ENCODE peak calls at places on chromosomes 2 and 18, in seven cellular contexts. L is uterus, Z is cardiac fibroblast, F is psoas muscle, A is cardiac muscle cell, E is fibroblast of the aortic adventitia, N is kidney. R is an unnamed sample.

GRCh38 chr18:58669731-58670379 is 1.4 kb upstream of the MALT1 start:
- DNase-seq in N (no peak), L (no peak), A (no peak), F (no peak), Z (no peak), E (no peak), R (no peak)

GRCh38 chr18:8820701-8821465 is 115.5 kb downstream of the MTCL1 start:
- DNase-seq in A (no peak), F (no peak), E (no peak), Z (no peak), N (no peak), L (no peak), R (no peak)

GRCh38 chr18:2948038-2948437 is 64.9 kb downstream of the LPIN2 start:
- DNase-seq in Z (peak), L (no peak), E (peak), A (peak), F (no peak), N (no peak), R (no peak)

GRCh38 chr2:15092691-15093090 is 460.2 kb downstream of the LRATD1 start:
- DNase-seq in E (no peak), A (no peak), N (no peak), F (no peak), L (no peak), Z (no peak), R (no peak)

GRCh38 chr2:229141626-229142025 is 129.5 kb downstream of the PID1 start:
- DNase-seq in A (no peak), E (peak), L (no peak), Z (peak), F (no peak), N (no peak), R (no peak)

GRCh38 chr2:220278022-220278421 is 650.6 kb downstream of the SLC4A3 start:
- DNase-seq in F (no peak), Z (peak), A (no peak), N (no peak), E (no peak), L (no peak), R (no peak)

GRCh38 chr2:109239720-109240119 is 110.7 kb downstream of the SH3RF3 start:
- DNase-seq in Z (no peak), F (no peak), L (no peak), A (no peak), E (peak), N (no peak), R (no peak)

GRCh38 chr2:393711-394696 is 106.1 kb upstream of the ALKAL2 start:
- DNase-seq in Z (no peak), L (no peak), E (no peak), A (no peak), F (no peak), N (peak), R (no peak)

GRCh38 chr2:181971032-181971431 is 14.6 kb upstream of the PPP1R1C start:
- DNase-seq in A (no peak), N (no peak), L (no peak), F (no peak), Z (no peak), E (no peak), R (no peak)

GRCh38 chr2:67318966-67319590 is 78.1 kb upstream of the ETAA1 start:
- DNase-seq in N (no peak), F (no peak), A (no peak), Z (no peak), E (peak), L (no peak), R (no peak)

GRCh38 chr18:6598657-6599056 is 130.9 kb upstream of the ARHGAP28 start:
- DNase-seq in Z (no peak), L (no peak), F (no peak), N (no peak), E (no peak), A (no peak), R (no peak)

GRCh38 chr2:158618859-158619490 is 162.2 kb downstream of the PKP4 start:
- DNase-seq in N (no peak), F (no peak), L (no peak), A (no peak), Z (no peak), E (peak), R (no peak)

GRCh38 chr2:152134488-152135280 is 35.8 kb upstream of the CACNB4 start:
- DNase-seq in N (no peak), L (no peak), E (peak), F (no peak), Z (peak), A (no peak), R (no peak)

GRCh38 chr2:166957686-166958085 is 69.4 kb downstream of the XIRP2 start:
- DNase-seq in Z (no peak), N (no peak), F (no peak), A (no peak), E (no peak), L (no peak), R (no peak)

GRCh38 chr2:37575780-37576179 is 95.7 kb downstream of the CDC42EP3 start:
- DNase-seq in N (no peak), Z (no peak), E (no peak), A (no peak), F (no peak), L (no peak), R (no peak)

GRCh38 chr2:233300401-233300800 is 7.2 kb upstream of the SAG start:
- DNase-seq in N (no peak), F (no peak), A (no peak), E (no peak), L (no peak), Z (no peak), R (no peak)

GRCh38 chr2:172442072-172442895 is 14.9 kb downstream of the ITGA6 start:
- DNase-seq in E (peak), Z (peak), A (no peak), N (peak), L (no peak), F (no peak), R (no peak)

GRCh38 chr2:96415684-96416083 is 80.1 kb downstream of the NCAPH start:
- DNase-seq in F (no peak), A (no peak), Z (no peak), L (no peak), N (no peak), E (no peak), R (no peak)

GRCh38 chr2:3348771-3349170 is 28.8 kb downstream of the EIPR1 start:
- DNase-seq in A (no peak), L (no peak), E (no peak), Z (no peak), F (no peak), N (peak), R (no peak)
- H3K4me3 ChIP-seq in A (no peak), L (no peak), E (no peak), Z (no peak), F (no peak), N (peak), R (peak)

GRCh38 chr2:217790195-217790594 is 212.6 kb downstream of the TNS1 start:
- DNase-seq in L (no peak), N (no peak), A (no peak), F (no peak), Z (no peak), E (no peak), R (no peak)
- H3K4me3 ChIP-seq in L (no peak), N (no peak), A (no peak), F (no peak), Z (no peak), E (no peak), R (peak)

DNA sequence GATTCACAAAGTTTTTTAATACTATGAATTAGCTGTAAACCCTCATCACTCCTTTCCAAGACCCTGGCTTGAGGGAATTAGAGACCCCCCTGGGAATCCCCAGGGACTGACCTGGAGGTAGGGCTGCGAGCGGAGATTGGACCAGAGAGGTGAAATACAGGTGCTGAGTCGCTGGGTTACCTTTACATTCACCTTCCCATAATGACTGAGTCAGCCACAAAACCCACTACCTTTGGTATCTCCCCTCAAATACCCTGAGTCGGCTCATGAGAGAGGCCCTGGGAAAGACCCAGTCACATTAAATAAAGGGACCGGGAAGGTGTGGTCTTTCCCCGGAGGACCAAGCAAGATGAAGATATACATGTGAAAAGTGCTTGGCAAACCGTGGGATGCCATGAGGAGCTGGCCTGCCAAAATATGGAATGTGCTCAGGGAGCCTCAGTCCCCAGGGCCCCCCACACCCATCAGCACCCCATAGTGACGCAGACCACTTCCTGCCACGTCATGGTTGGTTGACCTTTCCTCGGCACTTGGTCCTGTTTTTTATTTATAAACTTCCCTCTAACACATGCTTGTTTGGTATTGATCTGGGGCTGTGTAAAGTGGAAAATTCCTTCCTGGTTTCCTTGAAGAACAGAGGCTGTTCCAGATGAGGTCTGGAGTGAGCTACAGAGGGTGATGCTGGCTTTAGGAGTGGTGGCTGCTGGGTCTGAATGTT is 51.4 kb downstream of the IL1RL2 start:
- DNase-seq in F (no peak), A (no peak), N (no peak), L (no peak), Z (peak), E (peak), R (no peak)
- H3K4me3 ChIP-seq in F (no peak), A (no peak), N (no peak), L (no peak), Z (no peak), E (no peak), R (no peak)

GRCh38 chr2:148553332-148553887 is 91.1 kb upstream of the EPC2 start:
- DNase-seq in A (no peak), F (no peak), L (no peak), E (no peak), N (no peak), Z (no peak), R (no peak)
- H3K4me3 ChIP-seq in A (no peak), F (peak), L (no peak), E (peak), N (peak), Z (peak), R (peak)

R was measured in coronary artery.